ENCODE peak calls at places on chromosomes 6 and 20, in five cellular contexts. F is PC-9; W is GM10248; O is activated naive CD4-positive, alpha-beta T cell; A is stromal cell of bone marrow. M is an unnamed sample.

GRCh38 chr6:136123464-136123863 is 126.6 kb downstream of the MTFR2 start:
- DNase-seq in F (peak), W (no peak), O (no peak), A (no peak), M (no peak)

GRCh38 chr6:27812078-27812804 is 100.0 kb downstream of the OR2B2 start:
- DNase-seq in F (no peak), W (no peak), O (no peak), A (no peak), M (no peak)

GRCh38 chr20:62430311-62430853 is 3.0 kb upstream of the RBBP8NL start:
- DNase-seq in F (no peak), W (no peak), O (no peak), A (no peak), M (peak)

GRCh38 chr6:7554533-7555275 is 13.2 kb downstream of the DSP start:
- DNase-seq in F (no peak), W (no peak), O (no peak), A (no peak), M (no peak)

GRCh38 chr20:16785221-16785620 is 37.1 kb downstream of the OTOR start:
- DNase-seq in F (no peak), W (no peak), O (no peak), A (no peak), M (no peak)

GRCh38 chr20:25178563-25179438 is 16.7 kb upstream of the ENTPD6 start:
- DNase-seq in F (peak), W (peak), O (no peak), A (peak), M (peak)

GRCh38 chr6:113172531-113172966 is 684.6 kb upstream of the MARCKS start:
- DNase-seq in F (no peak), W (no peak), O (no peak), A (no peak), M (no peak)

GRCh38 chr6:116352515-116353471 is 18.0 kb upstream of the DSE start:
- DNase-seq in F (no peak), W (no peak), O (no peak), A (peak), M (no peak)

GRCh38 chr20:44287272-44288097 is 23.5 kb downstream of the FITM2 start:
- DNase-seq in F (no peak), W (no peak), O (no peak), A (no peak), M (no peak)

GRCh38 chr20:24781061-24781980 is 167.7 kb upstream of the CST7 start:
- DNase-seq in F (peak), W (no peak), O (no peak), A (peak), M (peak)

GRCh38 chr20:63035284-63036185 is 28.8 kb upstream of the BHLHE23 start:
- DNase-seq in F (no peak), W (no peak), O (no peak), A (no peak), M (no peak)

GRCh38 chr6:118514689-118515088 is 33.4 kb upstream of the PLN start:
- DNase-seq in F (no peak), W (no peak), O (no peak), A (no peak), M (no peak)

GRCh38 chr6:25085761-25086160 is 150.0 kb upstream of the RIPOR2 start:
- DNase-seq in F (no peak), W (peak), O (no peak), A (no peak), M (no peak)

M was measured in hepatocyte.